ENCODE peak calls at places on chromosomes 4 and X, in six cellular contexts. One of them, this sample, is unnamed.

GRCh38 chr4:184807797-184808718 is 17.7 kb downstream of the ACSL1 start:
- DNase-seq in SW480: peak
- DNase-seq in HTR-8/SVneo: no peak
- DNase-seq in WERI-Rb-1: no peak
- DNase-seq in lower leg skin: peak
- DNase-seq in endothelial cell: no peak
- DNase-seq in this sample: peak

GRCh38 chr4:48498895-48499294 is 8.8 kb downstream of the ZAR1 start:
- DNase-seq in endothelial cell: no peak
- DNase-seq in lower leg skin: no peak
- DNase-seq in HTR-8/SVneo: no peak
- DNase-seq in SW480: no peak
- DNase-seq in WERI-Rb-1: no peak
- DNase-seq in this sample: no peak

GRCh38 chrX:154804564-154804956 is 725 bp downstream of the MPP1 start:
- DNase-seq in lower leg skin: no peak
- DNase-seq in endothelial cell: no peak
- DNase-seq in HTR-8/SVneo: no peak
- DNase-seq in WERI-Rb-1: no peak
- DNase-seq in SW480: no peak
- DNase-seq in this sample: no peak

GRCh38 chr4:68651932-68652331 is 18.5 kb downstream of the UGT2B15 start:
- DNase-seq in HTR-8/SVneo: no peak
- DNase-seq in SW480: no peak
- DNase-seq in WERI-Rb-1: no peak
- DNase-seq in endothelial cell: no peak
- DNase-seq in lower leg skin: no peak
- DNase-seq in this sample: no peak

GRCh38 chr4:26741491-26741871 is 119.2 kb upstream of the STIM2 start:
- DNase-seq in WERI-Rb-1: no peak
- DNase-seq in lower leg skin: no peak
- DNase-seq in SW480: no peak
- DNase-seq in endothelial cell: no peak
- DNase-seq in HTR-8/SVneo: no peak
- DNase-seq in this sample: peak

GRCh38 chr4:184680698-184681097 is 31.2 kb downstream of the PRIMPOL start:
- DNase-seq in endothelial cell: no peak
- DNase-seq in HTR-8/SVneo: no peak
- DNase-seq in lower leg skin: no peak
- DNase-seq in SW480: no peak
- DNase-seq in WERI-Rb-1: no peak
- DNase-seq in this sample: no peak

GRCh38 chr4:183658362-183659028 is 490 bp downstream of the RWDD4 start:
- DNase-seq in endothelial cell: peak
- DNase-seq in WERI-Rb-1: no peak
- DNase-seq in HTR-8/SVneo: peak
- DNase-seq in lower leg skin: no peak
- DNase-seq in SW480: peak
- DNase-seq in this sample: peak

GRCh38 chrX:136067946-136068345 is 79.4 kb upstream of the FHL1 start:
- DNase-seq in SW480: no peak
- DNase-seq in HTR-8/SVneo: no peak
- DNase-seq in lower leg skin: peak
- DNase-seq in WERI-Rb-1: no peak
- DNase-seq in endothelial cell: no peak
- DNase-seq in this sample: no peak

GRCh38 chrX:39905475-39905889 is 192.3 kb downstream of the BCOR start:
- DNase-seq in WERI-Rb-1: no peak
- DNase-seq in lower leg skin: no peak
- DNase-seq in endothelial cell: no peak
- DNase-seq in HTR-8/SVneo: no peak
- DNase-seq in SW480: peak
- DNase-seq in this sample: no peak

GRCh38 chr4:8263397-8263796 is 6.2 kb upstream of the HTRA3 start:
- DNase-seq in SW480: no peak
- DNase-seq in WERI-Rb-1: no peak
- DNase-seq in HTR-8/SVneo: no peak
- DNase-seq in endothelial cell: no peak
- DNase-seq in lower leg skin: no peak
- DNase-seq in this sample: no peak

GRCh38 chr4:162352580-162353107 is 188.8 kb upstream of the FSTL5 start:
- DNase-seq in lower leg skin: no peak
- DNase-seq in endothelial cell: no peak
- DNase-seq in HTR-8/SVneo: no peak
- DNase-seq in SW480: no peak
- DNase-seq in WERI-Rb-1: no peak
- DNase-seq in this sample: no peak

GRCh38 chr4:167989815-167990214 is 102.5 kb upstream of the ANXA10 start:
- DNase-seq in SW480: no peak
- DNase-seq in lower leg skin: no peak
- DNase-seq in WERI-Rb-1: no peak
- DNase-seq in HTR-8/SVneo: no peak
- DNase-seq in endothelial cell: no peak
- DNase-seq in this sample: no peak

GRCh38 chr4:42786350-42787070 is 106.0 kb upstream of the GRXCR1 start:
- DNase-seq in endothelial cell: no peak
- DNase-seq in SW480: peak
- DNase-seq in lower leg skin: no peak
- DNase-seq in HTR-8/SVneo: no peak
- DNase-seq in WERI-Rb-1: no peak
- DNase-seq in this sample: peak

GRCh38 chr4:47383829-47384427 is 79.6 kb downstream of the COMMD8 start:
- DNase-seq in WERI-Rb-1: no peak
- DNase-seq in HTR-8/SVneo: peak
- DNase-seq in endothelial cell: no peak
- DNase-seq in SW480: peak
- DNase-seq in lower leg skin: no peak
- DNase-seq in this sample: peak

GRCh38 chr4:2096073-2096609 is 37.0 kb downstream of the NAT8L start:
- DNase-seq in SW480: peak
- DNase-seq in WERI-Rb-1: no peak
- DNase-seq in lower leg skin: peak
- DNase-seq in HTR-8/SVneo: no peak
- DNase-seq in endothelial cell: no peak
- DNase-seq in this sample: no peak

GRCh38 chr4:52862605-52863236 is 604 bp downstream of the RASL11B start:
- DNase-seq in WERI-Rb-1: no peak
- DNase-seq in SW480: no peak
- DNase-seq in lower leg skin: no peak
- DNase-seq in endothelial cell: no peak
- DNase-seq in HTR-8/SVneo: no peak
- DNase-seq in this sample: no peak

GRCh38 chr4:106062452-106062875 is 167.2 kb downstream of the NPNT start:
- DNase-seq in WERI-Rb-1: no peak
- DNase-seq in HTR-8/SVneo: peak
- DNase-seq in lower leg skin: no peak
- DNase-seq in SW480: peak
- DNase-seq in endothelial cell: no peak
- DNase-seq in this sample: no peak

GRCh38 chr4:173494013-173494970 is 35.7 kb downstream of the HAND2 start:
- DNase-seq in lower leg skin: peak
- DNase-seq in endothelial cell: peak
- DNase-seq in SW480: peak
- DNase-seq in HTR-8/SVneo: peak
- DNase-seq in WERI-Rb-1: peak
- DNase-seq in this sample: peak

GRCh38 chrX:104041003-104041402 is 1.2 kb downstream of the H2BW2 start:
- DNase-seq in lower leg skin: peak
- DNase-seq in SW480: no peak
- DNase-seq in HTR-8/SVneo: no peak
- DNase-seq in endothelial cell: no peak
- DNase-seq in WERI-Rb-1: no peak
- DNase-seq in this sample: no peak

GRCh38 chr4:149135062-149135461 is 680.6 kb downstream of the IQCM start:
- DNase-seq in WERI-Rb-1: no peak
- DNase-seq in HTR-8/SVneo: no peak
- DNase-seq in SW480: no peak
- DNase-seq in endothelial cell: no peak
- DNase-seq in lower leg skin: no peak
- DNase-seq in this sample: no peak

GRCh38 chr4:86944964-86945781 is 10.4 kb downstream of the AFF1 start:
- DNase-seq in endothelial cell: no peak
- DNase-seq in WERI-Rb-1: no peak
- DNase-seq in HTR-8/SVneo: no peak
- DNase-seq in SW480: no peak
- DNase-seq in lower leg skin: no peak
- DNase-seq in this sample: no peak

This sample was measured in neural progenitor cell.